ENCODE peak calls at places on chromosomes 5 and 9, in six cellular contexts. C, O, R, S, E and X are unnamed samples. For H3K4me1, the result is how much of the 10 kb centered on the place peaks cover.

GRCh38 chr9:71929223-71929622 is 17.8 kb downstream of the C9orf85 start:
- DNase-seq in C (no peak), O (no peak), R (no peak), S (no peak), E (no peak), X (no peak)

GRCh38 chr5:131322926-131323325 is 59.1 kb downstream of the CDC42SE2 start:
- DNase-seq in C (no peak), O (no peak), R (no peak), S (no peak), E (no peak), X (no peak)

GRCh38 chr5:177601577-177602457 is 1.9 kb downstream of the B4GALT7 start:
- DNase-seq in C (no peak), O (peak), R (no peak), S (no peak), E (no peak), X (no peak)

GRCh38 chr9:127172066-127172707 is 49.8 kb upstream of the ANGPTL2 start:
- DNase-seq in C (no peak), O (no peak), R (peak), S (no peak), E (no peak), X (no peak)

GRCh38 chr5:168302785-168303184 is 11.3 kb downstream of the WWC1 start:
- DNase-seq in C (no peak), O (no peak), R (no peak), S (no peak), E (no peak), X (no peak)

GRCh38 chr5:157563373-157564148 is 12.0 kb downstream of the ADAM19 start:
- DNase-seq in C (no peak), O (no peak), R (peak), S (peak), E (no peak), X (no peak)

GRCh38 chr5:127040779-127041520 is 10.6 kb upstream of the MARCHF3 start:
- DNase-seq in C (peak), O (peak), R (no peak), S (no peak), E (no peak), X (no peak)

GRCh38 chr5:112316006-112316405 is 103.1 kb downstream of the EPB41L4A start:
- DNase-seq in C (no peak), O (no peak), R (no peak), S (no peak), E (no peak), X (no peak)

GRCh38 chr5:119864286-119864685 is 234.9 kb downstream of the FAM170A start:
- DNase-seq in C (no peak), O (no peak), R (no peak), S (no peak), E (no peak), X (no peak)

GRCh38 chr5:37834542-37835399 is 5.1 kb downstream of the GDNF start:
- DNase-seq in C (no peak), O (peak), R (no peak), S (no peak), E (no peak), X (no peak)

GRCh38 chr9:132858756-132859155 is 19.3 kb downstream of the AK8 start:
- DNase-seq in C (no peak), O (no peak), R (no peak), S (no peak), E (no peak), X (no peak)
- H3K4me1 ChIP-seq in C (under half), O (under half), R (under half), S (under half), E (under half), X (under half)

GRCh38 chr5:139699352-139699751 is 51.2 kb downstream of the CXXC5 start:
- DNase-seq in C (no peak), O (no peak), R (no peak), S (no peak), E (no peak), X (no peak)
- H3K4me1 ChIP-seq in C (under half), O (under half), R (under half), S (under half), E (under half), X (under half)

DNA sequence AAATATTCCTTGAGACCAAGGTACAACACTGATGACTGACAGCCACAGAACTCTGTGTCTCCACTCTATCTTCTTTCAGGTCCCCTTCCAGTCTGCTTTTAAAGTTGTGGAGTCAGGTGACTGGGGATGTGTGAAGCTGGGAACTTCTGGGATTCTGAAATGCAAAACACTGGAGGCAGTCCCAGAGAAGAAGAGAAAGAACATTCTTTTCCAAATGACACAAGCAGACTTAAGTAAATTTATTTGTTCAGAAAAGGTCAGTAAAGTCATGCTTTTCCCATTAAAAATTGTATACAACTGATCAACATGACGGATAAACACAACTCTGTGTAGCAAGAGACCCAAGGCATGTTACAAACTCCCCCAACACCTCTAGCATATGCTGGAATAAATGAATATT is 92.5 kb upstream of the IFNK start:
- DNase-seq in C (no peak), O (no peak), R (no peak), S (no peak), E (no peak), X (no peak)
- H3K4me1 ChIP-seq in C (half or more), O (under half), R (under half), S (under half), E (under half), X (half or more)

DNA sequence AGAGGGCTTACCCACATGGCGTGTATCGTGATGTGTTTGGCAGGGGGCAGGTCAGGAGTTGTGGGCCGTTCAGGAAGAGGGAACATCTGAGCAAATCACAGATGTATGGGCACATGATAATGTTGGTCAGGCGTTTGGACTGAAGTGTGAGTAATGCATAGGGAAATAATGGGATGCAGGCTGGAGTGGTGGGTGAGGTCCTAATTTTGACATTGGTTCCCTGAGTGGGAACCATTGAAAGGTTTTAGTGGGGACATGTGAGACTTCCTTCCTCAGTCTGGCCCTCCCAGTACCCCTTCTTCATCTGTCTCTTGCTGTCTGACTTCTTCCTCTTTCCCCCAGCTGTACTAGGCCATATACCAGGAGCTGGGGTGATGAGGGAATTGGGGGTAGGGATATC is 7.6 kb downstream of the OTULIN start:
- DNase-seq in C (no peak), O (no peak), R (no peak), S (no peak), E (no peak), X (no peak)
- H3K4me1 ChIP-seq in C (half or more), O (under half), R (half or more), S (half or more), E (half or more), X (half or more)

GRCh38 chr9:133139246-133140173 is 18.5 kb upstream of the RALGDS start:
- DNase-seq in C (no peak), O (no peak), R (no peak), S (no peak), E (no peak), X (peak)
- H3K4me1 ChIP-seq in C (half or more), O (under half), R (under half), S (half or more), E (half or more), X (half or more)

DNA sequence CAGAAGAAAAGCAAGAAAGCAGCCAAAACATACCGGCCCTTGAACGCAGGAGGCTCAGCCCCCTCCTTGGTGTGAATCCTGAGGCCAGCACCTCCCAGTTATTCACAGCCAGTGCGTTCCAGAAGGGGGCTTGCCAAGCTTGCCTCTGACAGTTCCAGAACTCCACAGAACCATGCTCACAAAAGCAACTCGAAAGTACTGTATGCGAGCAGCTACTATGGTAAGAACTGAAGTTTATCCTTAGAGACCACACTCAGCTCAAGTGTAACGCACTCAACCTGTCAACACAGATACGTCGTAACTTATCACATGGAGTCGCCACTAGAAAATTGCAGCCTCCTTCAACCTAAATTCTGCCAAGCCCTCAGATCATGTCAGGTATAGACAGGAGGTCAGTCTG is 1.4 kb downstream of the UBAC1 start:
- DNase-seq in C (no peak), O (peak), R (no peak), S (no peak), E (no peak), X (no peak)
- H3K4me1 ChIP-seq in C (under half), O (under half), R (under half), S (under half), E (under half), X (under half)

GRCh38 chr5:149421834-149422233 is 42.7 kb upstream of the IL17B start:
- DNase-seq in C (no peak), O (no peak), R (no peak), S (no peak), E (no peak), X (no peak)

GRCh38 chr5:149419532-149420485 is 40.7 kb upstream of the IL17B start:
- DNase-seq in C (no peak), O (no peak), R (no peak), S (peak), E (no peak), X (no peak)

GRCh38 chr5:149418910-149419531 is 39.9 kb upstream of the IL17B start:
- DNase-seq in C (no peak), O (no peak), R (no peak), S (no peak), E (no peak), X (no peak)

GRCh38 chr5:149421372-149421685 is 42.2 kb upstream of the IL17B start:
- DNase-seq in C (no peak), O (no peak), R (no peak), S (no peak), E (no peak), X (no peak)

GRCh38 chr5:149420509-149421371 is 41.6 kb upstream of the IL17B start:
- DNase-seq in C (no peak), O (no peak), R (peak), S (no peak), E (no peak), X (no peak)
- H3K4me1 ChIP-seq in C (half or more), O (half or more), R (half or more), S (half or more), E (under half), X (under half)

GRCh38 chr5:60415443-60415842 is 284.5 kb downstream of the DEPDC1B start:
- DNase-seq in C (no peak), O (no peak), R (no peak), S (no peak), E (no peak), X (no peak)
- H3K4me1 ChIP-seq in C (under half), O (under half), R (half or more), S (under half), E (under half), X (under half)

DNA sequence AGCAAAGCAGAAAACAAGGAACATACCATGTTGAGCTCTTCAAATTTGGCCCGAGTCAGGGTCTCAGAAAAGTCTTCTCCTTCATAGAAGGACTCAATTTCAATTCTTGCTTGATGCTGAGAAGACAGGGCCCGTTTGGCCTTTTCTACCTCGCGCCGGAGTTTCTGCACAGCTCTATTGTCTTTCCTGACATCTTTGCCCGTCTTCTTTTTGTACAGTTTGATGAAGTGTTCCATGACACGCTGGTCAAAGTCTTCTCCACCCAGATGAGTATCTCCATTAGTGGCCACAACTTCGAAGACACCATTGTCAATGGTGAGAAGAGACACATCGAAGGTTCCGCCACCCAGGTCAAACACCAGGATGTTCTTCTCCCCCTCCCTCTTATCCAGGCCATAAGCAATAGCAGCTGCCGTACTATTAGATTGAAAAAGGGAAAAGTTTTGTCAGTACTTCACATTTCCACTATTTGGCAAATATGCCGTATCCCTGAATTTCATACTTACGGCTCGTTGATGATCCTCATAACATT is 2.2 kb downstream of the HSPA5 start:
- DNase-seq in C (no peak), O (no peak), R (no peak), S (no peak), E (no peak), X (no peak)
- H3K4me1 ChIP-seq in C (half or more), O (under half), R (half or more), S (half or more), E (half or more), X (half or more)

GRCh38 chr5:14419686-14420085 is 161.9 kb upstream of the OTULINL start:
- DNase-seq in C (no peak), O (no peak), R (no peak), S (no peak), E (no peak), X (no peak)
- H3K4me1 ChIP-seq in C (under half), O (under half), R (under half), S (under half), E (under half), X (under half)